ENCODE peak calls at places on chromosomes 2 and 18, in eight cellular contexts. E is AG10803, Z is adipocyte, X is endodermal cell, N is WERI-Rb-1, J is astrocyte of the spinal cord, Y is cardiac fibroblast, F is stomach. V is an unnamed sample.
A peak's percentile ranks its signal among the peaks of the same experiment; 100 is the strongest.

GRCh38 chr2:127568128-127568527 is 32.6 kb downstream of the MYO7B start:
- DNase-seq in E (no peak), Z (no peak), X (peak; percentile 49), N (no peak), J (no peak), Y (no peak), F (no peak), V (no peak)

GRCh38 chr2:147865560-147865959 is 20.7 kb downstream of the ACVR2A start:
- DNase-seq in E (no peak), Z (no peak), X (no peak), N (no peak), J (no peak), Y (peak; percentile 61), F (no peak), V (no peak)

GRCh38 chr18:58221060-58221725 is 177.2 kb downstream of the NEDD4L start:
- DNase-seq in E (peak; percentile 25), Z (peak; percentile 67), X (peak; percentile 89), N (no peak), J (peak; percentile 87), Y (peak; percentile 72), F (peak; percentile 84), V (peak; percentile 18)

GRCh38 chr2:200416878-200417277 is 93.0 kb downstream of the KCTD18 start:
- DNase-seq in E (no peak), Z (no peak), X (no peak), N (no peak), J (no peak), Y (no peak), F (no peak), V (no peak)

GRCh38 chr2:156800065-156800556 is 363.9 kb downstream of the GPD2 start:
- DNase-seq in E (no peak), Z (no peak), X (no peak), N (no peak), J (no peak), Y (no peak), F (no peak), V (no peak)

GRCh38 chr2:79393806-79394484 is 118.9 kb upstream of the CTNNA2 start:
- DNase-seq in E (no peak), Z (no peak), X (peak; percentile 86), N (peak; percentile 37), J (peak; percentile 5), Y (no peak), F (no peak), V (no peak)

GRCh38 chr2:86703704-86704370 is 16.3 kb upstream of the RMND5A start:
- DNase-seq in E (peak; percentile 77), Z (peak; percentile 93), X (no peak), N (no peak), J (peak; percentile 8), Y (peak; percentile 61), F (peak; percentile 70), V (peak; percentile 87)

GRCh38 chr18:78738076-78738690 is 241.4 kb upstream of the SALL3 start:
- DNase-seq in E (no peak), Z (no peak), X (peak; percentile 13), N (peak; percentile 1), J (no peak), Y (no peak), F (no peak), V (no peak)

GRCh38 chr2:136411946-136412345 is 294.0 kb upstream of the CXCR4 start:
- DNase-seq in E (no peak), Z (no peak), X (no peak), N (no peak), J (no peak), Y (no peak), F (no peak), V (no peak)

GRCh38 chr2:74413001-74413698 is 8.3 kb downstream of the C2orf81 start:
- DNase-seq in E (no peak), Z (no peak), X (no peak), N (no peak), J (no peak), Y (no peak), F (peak; percentile 47), V (no peak)

GRCh38 chr2:26623541-26624497 is 17.3 kb downstream of the CIB4 start:
- DNase-seq in E (no peak), Z (peak; percentile 56), X (peak; percentile 59), N (peak; percentile 96), J (no peak), Y (peak; percentile 45), F (no peak), V (peak; percentile 67)

GRCh38 chr2:46481541-46482193 is 2.3 kb downstream of the TMEM247 start:
- DNase-seq in E (peak; percentile 65), Z (peak; percentile 55), X (no peak), N (no peak), J (peak; percentile 81), Y (peak; percentile 80), F (no peak), V (peak; percentile 88)

GRCh38 chr18:58682429-58683069 is 11.3 kb downstream of the MALT1 start:
- DNase-seq in E (peak; percentile 75), Z (peak; percentile 74), X (no peak), N (no peak), J (peak; percentile 90), Y (peak; percentile 84), F (peak; percentile 70), V (peak; percentile 77)

GRCh38 chr2:197998702-197999101 is 194.3 kb downstream of the PLCL1 start:
- DNase-seq in E (no peak), Z (no peak), X (no peak), N (no peak), J (no peak), Y (no peak), F (no peak), V (no peak)

GRCh38 chr2:208269091-208269490 is 3.0 kb downstream of the PIKFYVE start:
- DNase-seq in E (no peak), Z (no peak), X (peak; percentile 59), N (no peak), J (no peak), Y (no peak), F (no peak), V (no peak)

GRCh38 chr2:37654419-37654818 is 17.0 kb downstream of the CDC42EP3 start:
- DNase-seq in E (no peak), Z (no peak), X (no peak), N (no peak), J (no peak), Y (no peak), F (no peak), V (no peak)

GRCh38 chr2:37652199-37652640 is 19.2 kb downstream of the CDC42EP3 start:
- DNase-seq in E (peak; percentile 87), Z (peak; percentile 60), X (no peak), N (no peak), J (peak; percentile 93), Y (peak; percentile 98), F (no peak), V (peak; percentile 90)

GRCh38 chr2:37654932-37655331 is 16.5 kb downstream of the CDC42EP3 start:
- DNase-seq in E (no peak), Z (no peak), X (no peak), N (no peak), J (no peak), Y (peak; percentile 42), F (no peak), V (no peak)

GRCh38 chr2:37653805-37654378 is 17.6 kb downstream of the CDC42EP3 start:
- DNase-seq in E (peak; percentile 43), Z (no peak), X (no peak), N (peak; percentile 45), J (no peak), Y (no peak), F (no peak), V (no peak)

DNA sequence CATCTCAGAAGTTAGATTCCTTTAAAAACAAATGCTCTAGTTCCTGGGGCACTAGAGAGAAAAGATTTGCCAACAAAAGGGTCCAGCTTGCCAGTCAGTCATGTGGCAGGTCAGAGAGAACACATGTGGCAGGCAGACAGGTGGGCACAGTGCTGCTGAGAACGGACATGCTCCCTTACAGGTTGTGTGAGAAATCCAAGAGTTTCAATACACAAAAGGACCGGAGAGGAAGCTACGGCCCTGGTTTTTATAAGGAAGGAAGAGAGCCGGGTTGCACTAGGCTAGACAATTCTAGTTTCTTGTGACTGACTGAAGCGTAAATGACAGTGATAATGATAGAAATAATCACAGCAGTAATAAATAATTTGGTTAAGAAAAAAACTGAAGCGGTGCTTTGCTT is 18.3 kb downstream of the CDC42EP3 start:
- DNase-seq in E (no peak), Z (no peak), X (no peak), N (no peak), J (no peak), Y (no peak), F (no peak), V (no peak)
- H3K4me3 ChIP-seq in E (no peak overlapping the region), Z (no peak overlapping the region), X (no peak overlapping the region), N (no peak overlapping the region), J (no peak overlapping the region), Y (no peak overlapping the region), F (no peak overlapping the region), V (no peak overlapping the region)

DNA sequence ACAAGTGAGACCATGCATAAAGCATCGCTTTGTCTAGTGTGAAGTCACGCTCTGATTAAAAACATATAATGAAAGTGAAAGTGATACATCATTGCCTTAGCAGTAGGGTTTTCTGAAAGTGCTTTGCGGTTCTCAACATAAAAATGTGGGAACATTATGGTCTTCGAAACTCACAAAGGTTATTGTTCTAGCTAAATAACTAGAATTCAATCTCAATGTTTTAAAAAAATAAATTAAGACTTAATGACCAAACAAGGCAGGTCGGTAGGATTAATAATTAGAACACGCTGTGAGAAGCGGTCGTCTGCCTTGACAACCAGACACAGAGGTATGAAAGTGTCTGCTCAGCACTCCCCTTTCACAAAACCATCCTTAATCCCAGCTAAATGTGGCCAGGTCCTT is 42.2 kb downstream of the KLHL14 start:
- DNase-seq in E (peak; percentile 3), Z (peak; percentile 38), X (no peak), N (no peak), J (peak; percentile 58), Y (peak; percentile 0), F (no peak), V (no peak)
- H3K4me3 ChIP-seq in E (peak overlapping the region; percentile 62), Z (peak overlapping the region; percentile 83), X (no peak overlapping the region), N (no peak overlapping the region), J (peak overlapping the region; percentile 40), Y (no peak overlapping the region), F (peak overlapping the region; percentile 34), V (peak overlapping the region; percentile 60)

GRCh38 chr18:45974088-45974536 is 7.0 kb upstream of the EPG5 start:
- DNase-seq in E (peak; percentile 84), Z (peak; percentile 94), X (peak; percentile 80), N (peak; percentile 69), J (peak; percentile 85), Y (peak; percentile 95), F (peak; percentile 66), V (peak; percentile 93)
- H3K4me3 ChIP-seq in E (no peak overlapping the region), Z (no peak overlapping the region), X (no peak overlapping the region), N (no peak overlapping the region), J (no peak overlapping the region), Y (no peak overlapping the region), F (no peak overlapping the region), V (no peak overlapping the region)

DNA sequence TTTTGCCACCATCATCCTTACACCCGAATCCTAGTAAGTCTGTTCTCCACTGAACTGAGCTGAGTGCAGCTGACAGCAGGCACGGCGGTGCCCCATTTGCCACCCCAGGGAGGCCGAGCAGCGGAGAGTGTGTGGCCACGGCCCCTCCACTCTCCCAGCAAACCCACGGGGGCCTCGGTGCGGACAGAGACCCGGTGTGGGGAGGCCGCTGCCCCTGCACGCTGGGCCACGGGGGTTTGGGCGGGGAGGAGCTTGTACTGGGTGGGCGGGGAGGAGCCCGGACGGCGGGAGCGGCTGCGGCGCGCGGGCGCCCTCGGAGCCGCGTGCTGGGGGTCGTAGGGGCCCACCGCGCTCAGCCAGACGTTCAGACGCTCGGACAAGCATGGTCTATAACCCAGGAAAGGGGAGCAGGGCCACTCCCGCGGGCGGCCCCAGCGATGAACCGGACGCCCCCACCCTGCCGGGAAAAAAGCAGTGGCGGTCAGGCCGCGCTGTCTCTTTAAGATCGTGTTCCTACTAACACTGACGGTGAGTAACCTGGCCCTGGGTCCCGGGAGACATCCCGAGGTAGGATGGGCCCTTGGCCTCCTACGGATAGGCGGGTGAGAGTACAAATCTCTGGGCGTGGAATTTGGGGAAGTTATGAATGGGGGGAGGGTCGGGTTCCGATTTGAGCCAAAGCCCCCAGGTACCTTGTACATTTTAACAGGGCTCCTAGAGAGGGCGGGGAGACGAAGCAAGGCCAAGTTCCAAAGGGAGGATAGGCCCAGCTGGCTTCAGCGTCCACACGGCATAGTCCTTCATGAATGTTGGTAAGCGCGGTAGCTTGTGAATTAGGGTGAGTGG is at the start of gene ITPRIPL1:
- DNase-seq in E (no peak), Z (no peak), X (peak; percentile 81), N (peak; percentile 64), J (peak; percentile 6), Y (peak; percentile 32), F (no peak), V (peak; percentile 51)
- H3K4me3 ChIP-seq in E (peak within 1 kb of the TSS; percentile 52), Z (peak within 1 kb of the TSS; percentile 71), X (peak within 1 kb of the TSS; percentile 76), N (peak within 1 kb of the TSS; percentile 67), J (peak within 1 kb of the TSS; percentile 52), Y (peak within 1 kb of the TSS; percentile 50), F (peak within 1 kb of the TSS; percentile 62), V (peak within 1 kb of the TSS; percentile 60)

V was measured in foreskin fibroblast.